ENCODE peak calls at places on chromosomes 13 and 19, in five cellular contexts. T, V, H, Q and M are unnamed samples.
A peak's percentile ranks its signal among the peaks of the same experiment; 100 is the strongest.

GRCh38 chr19:55479451-55480230 is 3.2 kb downstream of the ZNF628 start:
- DNase-seq in T (no peak), V (no peak), H (no peak), Q (no peak), M (no peak)

GRCh38 chr13:73993661-73994060 is 140.5 kb downstream of the KLF12 start:
- DNase-seq in T (no peak), V (peak; percentile 8), H (no peak), Q (no peak), M (no peak)

GRCh38 chr13:26423634-26424033 is 133.8 kb upstream of the WASF3 start:
- DNase-seq in T (peak; percentile 32), V (no peak), H (peak; percentile 27), Q (no peak), M (no peak)

GRCh38 chr13:34748078-34748477 is 194.0 kb upstream of the NBEA start:
- DNase-seq in T (no peak), V (no peak), H (peak; percentile 64), Q (no peak), M (no peak)

GRCh38 chr13:48976677-48977625 is 1.2 kb downstream of the FNDC3A start:
- DNase-seq in T (no peak), V (no peak), H (peak; percentile 40), Q (no peak), M (peak; percentile 3)

GRCh38 chr19:14425696-14426138 is 6.6 kb upstream of the DDX39A start:
- DNase-seq in T (no peak), V (no peak), H (peak; percentile 75), Q (no peak), M (no peak)

GRCh38 chr19:44608391-44608821 is 5.0 kb upstream of the IGSF23 start:
- DNase-seq in T (no peak), V (no peak), H (peak; percentile 55), Q (no peak), M (peak; percentile 54)

GRCh38 chr19:56273563-56274117 is 1.1 kb downstream of the EDDM13 start:
- DNase-seq in T (no peak), V (no peak), H (peak; percentile 31), Q (no peak), M (peak; percentile 38)

GRCh38 chr13:46831588-46832194 is 34.7 kb upstream of the ESD start:
- DNase-seq in T (peak; percentile 71), V (peak; percentile 61), H (peak; percentile 57), Q (peak; percentile 51), M (peak; percentile 71)

GRCh38 chr13:110436276-110436675 is 125.2 kb downstream of the RAB20 start:
- DNase-seq in T (no peak), V (no peak), H (no peak), Q (no peak), M (no peak)

GRCh38 chr19:45136507-45137178 is 24.1 kb downstream of the NKPD1 start:
- DNase-seq in T (no peak), V (peak; percentile 20), H (no peak), Q (no peak), M (no peak)

GRCh38 chr13:22285867-22286632 is 615.2 kb downstream of the FGF9 start:
- DNase-seq in T (no peak), V (no peak), H (no peak), Q (no peak), M (no peak)

GRCh38 chr19:7564866-7565265 is 29.3 kb downstream of the PNPLA6 start:
- DNase-seq in T (no peak), V (no peak), H (no peak), Q (no peak), M (no peak)

GRCh38 chr19:14081797-14082674 is 3.5 kb downstream of the C19orf67 start:
- DNase-seq in T (no peak), V (peak; percentile 34), H (peak; percentile 81), Q (no peak), M (peak; percentile 17)

GRCh38 chr19:13057147-13057572 is 45.5 kb downstream of the LYL1 start:
- DNase-seq in T (no peak), V (peak; percentile 71), H (no peak), Q (no peak), M (peak; percentile 34)

GRCh38 chr19:48815870-48816501 is 5.2 kb upstream of the BCAT2 start:
- DNase-seq in T (peak; percentile 63), V (no peak), H (no peak), Q (no peak), M (no peak)

GRCh38 chr19:18415177-18415867 is 3.9 kb upstream of the SSBP4 start:
- DNase-seq in T (no peak), V (no peak), H (peak; percentile 88), Q (no peak), M (no peak)

GRCh38 chr13:98142427-98143156 is at the start of gene FARP1:
- DNase-seq in T (peak; percentile 89), V (peak; percentile 94), H (peak; percentile 88), Q (peak; percentile 27), M (peak; percentile 79)

GRCh38 chr13:44309771-44310767 is 63.6 kb upstream of the SERP2 start:
- DNase-seq in T (no peak), V (no peak), H (no peak), Q (no peak), M (peak; percentile 68)

GRCh38 chr13:26968431-26969335 is 202.9 kb downstream of the USP12 start:
- DNase-seq in T (no peak), V (no peak), H (peak; percentile 32), Q (no peak), M (no peak)

GRCh38 chr13:30832845-30833332 is 73.2 kb upstream of the MEDAG start:
- DNase-seq in T (peak; percentile 33), V (peak; percentile 32), H (peak; percentile 55), Q (peak; percentile 95), M (peak; percentile 97)

GRCh38 chr19:39409207-39409885 is 2.7 kb downstream of the ZFP36 start:
- DNase-seq in T (peak; percentile 99), V (no peak), H (peak; percentile 90), Q (peak; percentile 90), M (peak; percentile 90)

GRCh38 chr13:63206431-63206830 is 1790.8 kb upstream of the PCDH20 start:
- DNase-seq in T (no peak), V (no peak), H (no peak), Q (no peak), M (no peak)

GRCh38 chr19:55526216-55527196 is 10.4 kb downstream of the SBK2 start:
- DNase-seq in T (peak; percentile 40), V (no peak), H (peak; percentile 83), Q (no peak), M (peak; percentile 87)

GRCh38 chr13:109271991-109272454 is 514.4 kb downstream of the IRS2 start:
- DNase-seq in T (no peak), V (peak; percentile 60), H (peak; percentile 78), Q (peak; percentile 65), M (peak; percentile 49)

GRCh38 chr13:114142640-114143490 is 10.4 kb upstream of the RASA3 start:
- DNase-seq in T (no peak), V (no peak), H (no peak), Q (no peak), M (no peak)

GRCh38 chr13:44197791-44198770 is 175.5 kb upstream of the SERP2 start:
- DNase-seq in T (no peak), V (no peak), H (no peak), Q (no peak), M (peak; percentile 70)

GRCh38 chr13:52786747-52787146 is 47.1 kb upstream of the CNMD start:
- DNase-seq in T (no peak), V (no peak), H (no peak), Q (peak; percentile 67), M (peak; percentile 2)

GRCh38 chr19:16338470-16339360 is 14.1 kb downstream of the KLF2 start:
- DNase-seq in T (peak; percentile 40), V (no peak), H (peak; percentile 95), Q (peak; percentile 56), M (peak; percentile 91)

GRCh38 chr19:19550454-19550842 is 12.4 kb downstream of the CILP2 start:
- DNase-seq in T (no peak), V (no peak), H (peak; percentile 52), Q (no peak), M (peak; percentile 25)

GRCh38 chr19:33670398-33670797 is 48.6 kb downstream of the CHST8 start:
- DNase-seq in T (no peak), V (no peak), H (no peak), Q (no peak), M (no peak)

GRCh38 chr13:19862511-19863313 is 737 bp downstream of the ZMYM5 start:
- DNase-seq in T (peak; percentile 53), V (peak; percentile 66), H (peak; percentile 65), Q (no peak), M (peak; percentile 27)

GRCh38 chr19:3375221-3376088 is 9.1 kb downstream of the NFIC start:
- DNase-seq in T (no peak), V (no peak), H (peak; percentile 63), Q (no peak), M (no peak)

GRCh38 chr13:23681253-23681652 is 111.0 kb downstream of the TNFRSF19 start:
- DNase-seq in T (no peak), V (no peak), H (peak; percentile 56), Q (no peak), M (no peak)
- TF ChIP-seq EZH2phosphoT487 in T (no peak), V (no peak), H (no peak), Q (no peak), M (no peak)

GRCh38 chr19:50792246-50792851 is 2.1 kb downstream of the ACP4 start:
- DNase-seq in T (no peak), V (no peak), H (no peak), Q (no peak), M (peak; percentile 26)
- TF ChIP-seq EZH2 in T (no peak), V (no peak), H (no peak), Q (no peak), M (no peak)

GRCh38 chr19:17347361-17347760 is 10.0 kb downstream of the GTPBP3 start:
- DNase-seq in T (no peak), V (no peak), H (peak; percentile 38), Q (no peak), M (no peak)
- TF ChIP-seq EZH2phosphoT487 in T (no peak), V (no peak), H (no peak), Q (no peak), M (no peak)

GRCh38 chr19:5323475-5323811 is 17.2 kb downstream of the PTPRS start:
- DNase-seq in T (no peak), V (no peak), H (no peak), Q (no peak), M (no peak)
- TF ChIP-seq EZH2 in T (no peak), V (no peak), H (no peak), Q (no peak), M (no peak)

GRCh38 chr19:35786299-35787160 is 11.2 kb downstream of the ARHGAP33 start:
- DNase-seq in T (no peak), V (no peak), H (no peak), Q (no peak), M (no peak)
- TF ChIP-seq EZH2phosphoT487 in T (no peak), V (no peak), H (no peak), Q (no peak), M (no peak)